ENCODE peak calls at places on chromosome 19, in nine cellular contexts. One of them, this sample, is unnamed.

GRCh38 chr19:4007836-4008539 is 452 bp downstream of the PIAS4 start:
- DNase-seq in fibroblast of the aortic adventitia: no peak
- DNase-seq in HuH-7.5: peak; percentile 49
- DNase-seq in NCI-H1417: peak; percentile 39
- DNase-seq in heart right ventricle: no peak
- DNase-seq in cardiac fibroblast: no peak
- DNase-seq in RPMI8226: peak; percentile 7
- DNase-seq in GM18507: no peak
- DNase-seq in uterus: peak; percentile 41
- DNase-seq in this sample: no peak

GRCh38 chr19:1618157-1619093 is 13.2 kb upstream of the UQCR11 start:
- DNase-seq in NCI-H1417: no peak
- DNase-seq in RPMI8226: peak; percentile 53
- DNase-seq in heart right ventricle: no peak
- DNase-seq in uterus: no peak
- DNase-seq in HuH-7.5: peak; percentile 95
- DNase-seq in cardiac fibroblast: peak; percentile 18
- DNase-seq in fibroblast of the aortic adventitia: peak; percentile 16
- DNase-seq in GM18507: peak; percentile 50
- DNase-seq in this sample: no peak

GRCh38 chr19:19514215-19514633 is 1.1 kb downstream of the TSSK6 start:
- DNase-seq in heart right ventricle: peak; percentile 93
- DNase-seq in RPMI8226: no peak
- DNase-seq in NCI-H1417: no peak
- DNase-seq in cardiac fibroblast: peak; percentile 61
- DNase-seq in fibroblast of the aortic adventitia: peak; percentile 58
- DNase-seq in HuH-7.5: no peak
- DNase-seq in GM18507: no peak
- DNase-seq in uterus: peak; percentile 51
- DNase-seq in this sample: peak; percentile 74

GRCh38 chr19:53774011-53774410 is 50.1 kb downstream of the NLRP12 start:
- DNase-seq in heart right ventricle: no peak
- DNase-seq in uterus: no peak
- DNase-seq in NCI-H1417: no peak
- DNase-seq in fibroblast of the aortic adventitia: no peak
- DNase-seq in RPMI8226: no peak
- DNase-seq in GM18507: no peak
- DNase-seq in HuH-7.5: no peak
- DNase-seq in cardiac fibroblast: no peak
- DNase-seq in this sample: no peak

GRCh38 chr19:55809381-55810058 is 22.3 kb downstream of the NLRP11 start:
- DNase-seq in cardiac fibroblast: peak; percentile 77
- DNase-seq in fibroblast of the aortic adventitia: peak; percentile 15
- DNase-seq in RPMI8226: peak; percentile 58
- DNase-seq in NCI-H1417: peak; percentile 74
- DNase-seq in HuH-7.5: peak; percentile 41
- DNase-seq in uterus: no peak
- DNase-seq in heart right ventricle: peak; percentile 10
- DNase-seq in GM18507: peak; percentile 17
- DNase-seq in this sample: peak; percentile 27

GRCh38 chr19:4186087-4186993 is 3.9 kb downstream of the ANKRD24 start:
- DNase-seq in RPMI8226: peak; percentile 86
- DNase-seq in cardiac fibroblast: peak; percentile 79
- DNase-seq in fibroblast of the aortic adventitia: peak; percentile 75
- DNase-seq in GM18507: peak; percentile 69
- DNase-seq in HuH-7.5: peak; percentile 97
- DNase-seq in NCI-H1417: peak; percentile 71
- DNase-seq in heart right ventricle: peak; percentile 65
- DNase-seq in uterus: peak; percentile 39
- DNase-seq in this sample: peak; percentile 78

GRCh38 chr19:405138-405965 is 3.6 kb downstream of the C2CD4C start:
- DNase-seq in GM18507: no peak
- DNase-seq in fibroblast of the aortic adventitia: no peak
- DNase-seq in cardiac fibroblast: no peak
- DNase-seq in NCI-H1417: no peak
- DNase-seq in heart right ventricle: no peak
- DNase-seq in HuH-7.5: no peak
- DNase-seq in RPMI8226: peak; percentile 20
- DNase-seq in uterus: no peak
- DNase-seq in this sample: peak; percentile 36

GRCh38 chr19:34733266-34733825 is 697 bp upstream of the ZNF181 start:
- DNase-seq in RPMI8226: no peak
- DNase-seq in uterus: no peak
- DNase-seq in fibroblast of the aortic adventitia: no peak
- DNase-seq in NCI-H1417: peak; percentile 86
- DNase-seq in heart right ventricle: no peak
- DNase-seq in GM18507: no peak
- DNase-seq in HuH-7.5: no peak
- DNase-seq in cardiac fibroblast: no peak
- DNase-seq in this sample: peak; percentile 71

GRCh38 chr19:4376991-4377781 is 23.2 kb downstream of the SH3GL1 start:
- DNase-seq in NCI-H1417: no peak
- DNase-seq in cardiac fibroblast: no peak
- DNase-seq in heart right ventricle: no peak
- DNase-seq in RPMI8226: no peak
- DNase-seq in fibroblast of the aortic adventitia: no peak
- DNase-seq in HuH-7.5: no peak
- DNase-seq in uterus: peak; percentile 18
- DNase-seq in GM18507: no peak
- DNase-seq in this sample: peak; percentile 72

GRCh38 chr19:52343548-52343947 is 7.5 kb downstream of the ZNF610 start:
- DNase-seq in cardiac fibroblast: peak; percentile 51
- DNase-seq in uterus: peak; percentile 36
- DNase-seq in NCI-H1417: peak; percentile 71
- DNase-seq in GM18507: no peak
- DNase-seq in fibroblast of the aortic adventitia: peak; percentile 16
- DNase-seq in HuH-7.5: no peak
- DNase-seq in RPMI8226: peak; percentile 74
- DNase-seq in heart right ventricle: peak; percentile 19
- DNase-seq in this sample: peak; percentile 19

GRCh38 chr19:54209748-54210494 is 9.3 kb downstream of the RPS9 start:
- DNase-seq in cardiac fibroblast: peak; percentile 98
- DNase-seq in HuH-7.5: peak; percentile 88
- DNase-seq in RPMI8226: peak; percentile 84
- DNase-seq in GM18507: no peak
- DNase-seq in uterus: peak; percentile 80
- DNase-seq in heart right ventricle: peak; percentile 72
- DNase-seq in NCI-H1417: peak; percentile 92
- DNase-seq in fibroblast of the aortic adventitia: peak; percentile 97
- DNase-seq in this sample: peak; percentile 89

GRCh38 chr19:15813916-15814315 is 1.5 kb downstream of the OR10H1 start:
- DNase-seq in GM18507: no peak
- DNase-seq in NCI-H1417: no peak
- DNase-seq in fibroblast of the aortic adventitia: no peak
- DNase-seq in cardiac fibroblast: no peak
- DNase-seq in uterus: no peak
- DNase-seq in HuH-7.5: no peak
- DNase-seq in RPMI8226: no peak
- DNase-seq in heart right ventricle: no peak
- DNase-seq in this sample: no peak

GRCh38 chr19:11096210-11096841 is 7.1 kb downstream of the LDLR start:
- DNase-seq in NCI-H1417: no peak
- DNase-seq in heart right ventricle: peak; percentile 60
- DNase-seq in RPMI8226: no peak
- DNase-seq in uterus: peak; percentile 80
- DNase-seq in cardiac fibroblast: peak; percentile 76
- DNase-seq in HuH-7.5: no peak
- DNase-seq in GM18507: peak; percentile 23
- DNase-seq in fibroblast of the aortic adventitia: peak; percentile 97
- DNase-seq in this sample: peak; percentile 73